ENCODE peak calls at places on chromosomes 11 and 22, in eight cellular contexts. Z is sigmoid colon, D is GM12878, O is stomach, E is SK-N-MC, A is transverse colon, R is prostate gland, H is HCT116. Q is an unnamed sample. For H3K36me3, the result is how much of the 10 kb centered on the place peaks cover.

GRCh38 chr22:45426387-45426786 is 12.9 kb downstream of the RIBC2 start:
- DNase-seq in H (no peak), E (no peak), D (no peak), Z (no peak), R (no peak), O (no peak), A (no peak), Q (peak)

GRCh38 chr11:69368119-69368880 is 74.3 kb downstream of the MYEOV start:
- DNase-seq in O (no peak), R (no peak), A (no peak), Z (peak), H (no peak), E (no peak), D (no peak), Q (no peak)

GRCh38 chr11:103398829-103399228 is 289.6 kb downstream of the DYNC2H1 start:
- DNase-seq in D (no peak), A (no peak), H (no peak), O (no peak), Z (no peak), E (no peak), R (no peak), Q (no peak)

GRCh38 chr11:6695377-6695776 is 12.2 kb upstream of the MRPL17 start:
- DNase-seq in H (no peak), A (no peak), O (no peak), E (no peak), R (no peak), Z (no peak), D (no peak), Q (no peak)

GRCh38 chr11:121665211-121665838 is 212.6 kb upstream of the SORL1-AS1 start:
- DNase-seq in H (no peak), Z (no peak), D (no peak), A (no peak), R (no peak), E (no peak), O (no peak), Q (no peak)

GRCh38 chr22:26671317-26672059 is 14.1 kb downstream of the MIAT start:
- DNase-seq in D (peak), R (peak), A (peak), Z (peak), O (peak), H (no peak), E (no peak), Q (peak)

GRCh38 chr11:106840993-106841392 is 177.3 kb downstream of the GUCY1A2 start:
- DNase-seq in O (no peak), R (no peak), A (no peak), H (no peak), D (no peak), Z (no peak), E (no peak), Q (no peak)

GRCh38 chr11:128448487-128448886 is 138.9 kb downstream of the ETS1 start:
- DNase-seq in Z (no peak), D (no peak), R (no peak), E (no peak), O (peak), A (peak), H (peak), Q (peak)

GRCh38 chr11:12088047-12088481 is 22.3 kb upstream of the MICAL2 start:
- DNase-seq in A (peak), Z (peak), D (no peak), H (no peak), O (no peak), R (peak), E (no peak), Q (peak)

GRCh38 chr11:86743223-86744118 is 56.9 kb upstream of the PRSS23 start:
- DNase-seq in E (no peak), Z (peak), R (no peak), O (peak), D (no peak), A (peak), H (peak), Q (no peak)

GRCh38 chr22:41940853-41941765 is 5.8 kb downstream of the CENPM start:
- DNase-seq in Z (peak), O (peak), H (no peak), R (peak), D (no peak), E (no peak), A (peak), Q (peak)

GRCh38 chr22:38273135-38273761 is 438 bp upstream of the TMEM184B start:
- DNase-seq in D (no peak), A (no peak), Z (no peak), E (no peak), R (no peak), H (no peak), O (no peak), Q (no peak)

GRCh38 chr22:37300551-37301017 is 18.3 kb downstream of the CYTH4 start:
- DNase-seq in R (no peak), D (no peak), H (no peak), Z (no peak), A (no peak), O (no peak), E (no peak), Q (no peak)

GRCh38 chr22:25492950-25493790 is 71.3 kb upstream of the GRK3 start:
- DNase-seq in H (no peak), O (no peak), R (no peak), E (no peak), A (no peak), D (no peak), Z (no peak), Q (no peak)

GRCh38 chr22:21734540-21735197 is 925 bp downstream of the YPEL1 start:
- DNase-seq in H (no peak), D (no peak), A (no peak), Z (no peak), O (no peak), R (no peak), E (no peak), Q (no peak)

GRCh38 chr22:28351585-28351984 is 328.1 kb downstream of the TTC28 start:
- DNase-seq in O (no peak), A (no peak), R (no peak), E (no peak), H (no peak), D (no peak), Z (no peak), Q (no peak)

GRCh38 chr11:69682681-69683326 is 7.7 kb upstream of the LTO1 start:
- DNase-seq in R (no peak), D (no peak), E (no peak), H (no peak), A (no peak), Z (peak), O (no peak), Q (no peak)

GRCh38 chr11:57224537-57224936 is 12.5 kb downstream of the APLNR start:
- DNase-seq in R (no peak), A (no peak), D (no peak), Z (no peak), E (no peak), O (no peak), H (no peak), Q (no peak)

GRCh38 chr11:118117790-118118601 is 31.2 kb upstream of the SMIM35 start:
- DNase-seq in H (no peak), E (no peak), Z (no peak), D (no peak), A (no peak), R (no peak), O (no peak), Q (no peak)

GRCh38 chr22:43828711-43829447 is 16.8 kb upstream of the EFCAB6 start:
- DNase-seq in R (no peak), O (no peak), A (no peak), D (no peak), E (no peak), H (no peak), Z (peak), Q (peak)

GRCh38 chr22:38754247-38755154 is 1.3 kb downstream of the SUN2 start:
- DNase-seq in E (no peak), H (no peak), O (peak), Z (peak), D (no peak), R (peak), A (peak), Q (peak)

GRCh38 chr11:19426719-19427066 is 185.9 kb upstream of the E2F8 start:
- DNase-seq in E (no peak), D (no peak), R (no peak), A (no peak), H (no peak), Z (no peak), O (no peak), Q (no peak)

GRCh38 chr11:83819936-83820549 is 533.9 kb upstream of the CCDC90B start:
- DNase-seq in O (no peak), Z (no peak), A (no peak), E (peak), D (no peak), H (peak), R (peak), Q (no peak)

GRCh38 chr11:26199341-26199740 is 132.6 kb upstream of the ANO3 start:
- DNase-seq in R (no peak), D (no peak), A (no peak), H (no peak), Z (no peak), O (no peak), E (no peak), Q (no peak)

GRCh38 chr11:10878408-10879214 is 20.8 kb upstream of the ZBED5 start:
- DNase-seq in A (no peak), E (no peak), D (peak), H (peak), O (no peak), R (peak), Z (no peak), Q (no peak)

GRCh38 chr11:76626921-76627391 is 43.6 kb downstream of the LRRC32 start:
- DNase-seq in D (peak), O (no peak), R (no peak), Z (peak), E (no peak), A (no peak), H (no peak), Q (no peak)

GRCh38 chr22:33917744-33918406 is 2.4 kb downstream of the LARGE1 start:
- DNase-seq in O (no peak), E (no peak), R (no peak), H (no peak), D (peak), Z (no peak), A (no peak), Q (no peak)
- H3K4me3 ChIP-seq in O (peak), E (no peak), R (no peak), H (no peak), D (peak), Z (peak), A (no peak), Q (no peak)

GRCh38 chr22:17729561-17729960 is 44.7 kb downstream of the BID start:
- DNase-seq in A (no peak), Z (no peak), H (no peak), D (no peak), O (no peak), E (no peak), R (no peak), Q (no peak)

GRCh38 chr22:17728786-17729185 is 45.5 kb downstream of the BID start:
- DNase-seq in A (no peak), R (no peak), H (no peak), O (no peak), E (no peak), Z (no peak), D (no peak), Q (no peak)

GRCh38 chr22:17734197-17734596 is 40.1 kb downstream of the BID start:
- DNase-seq in D (peak), O (no peak), E (no peak), Z (no peak), H (no peak), R (no peak), A (no peak), Q (no peak)

GRCh38 chr22:17733484-17733883 is 40.8 kb downstream of the BID start:
- DNase-seq in E (no peak), A (no peak), R (no peak), O (no peak), D (no peak), H (no peak), Z (peak), Q (no peak)

DNA sequence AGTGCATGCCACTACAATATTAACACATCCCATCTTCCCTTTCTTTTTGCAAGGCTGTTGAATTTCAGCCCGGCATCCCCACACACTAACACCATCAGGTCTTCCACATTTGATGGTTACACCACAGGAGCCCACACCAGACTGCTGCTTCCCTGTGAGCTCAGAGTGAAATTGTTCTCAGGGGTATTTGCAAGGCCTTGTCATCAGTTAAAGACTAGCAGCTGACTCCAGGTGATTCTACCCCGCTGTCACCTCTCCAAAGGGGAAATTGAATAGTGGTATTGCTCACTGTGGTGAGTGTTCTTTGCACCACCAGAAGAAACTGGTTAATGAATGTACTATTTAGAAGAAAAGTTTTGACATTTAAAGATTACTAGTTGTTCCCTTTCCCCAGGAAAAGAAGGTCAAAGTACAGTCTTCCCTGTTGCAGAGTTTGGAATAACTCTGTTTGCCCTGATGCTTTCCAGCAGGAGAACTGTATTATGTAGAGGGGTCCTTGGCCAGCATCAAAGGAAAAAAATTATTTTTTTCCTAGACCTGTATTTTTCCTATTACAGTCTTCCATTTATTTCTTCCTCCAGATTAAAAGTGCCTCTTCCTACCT is 41.9 kb downstream of the BID start:
- DNase-seq in R (no peak), H (no peak), E (no peak), O (no peak), Z (no peak), D (no peak), A (no peak), Q (no peak)
- H3K36me3 ChIP-seq in R (under half), H (under half), E (half or more), O (half or more), Z (under half), D (under half), A (under half), Q (under half)

GRCh38 chr11:2135018-2135569 is 4.1 kb downstream of the IGF2 start:
- DNase-seq in E (no peak), R (no peak), D (no peak), O (no peak), Z (no peak), H (no peak), A (no peak), Q (no peak)
- TF ChIP-seq POLR2AphosphoS5 in E (no peak), R (no peak), D (no peak), O (no peak), Z (no peak), H (no peak), A (no peak), Q (no peak)

DNA sequence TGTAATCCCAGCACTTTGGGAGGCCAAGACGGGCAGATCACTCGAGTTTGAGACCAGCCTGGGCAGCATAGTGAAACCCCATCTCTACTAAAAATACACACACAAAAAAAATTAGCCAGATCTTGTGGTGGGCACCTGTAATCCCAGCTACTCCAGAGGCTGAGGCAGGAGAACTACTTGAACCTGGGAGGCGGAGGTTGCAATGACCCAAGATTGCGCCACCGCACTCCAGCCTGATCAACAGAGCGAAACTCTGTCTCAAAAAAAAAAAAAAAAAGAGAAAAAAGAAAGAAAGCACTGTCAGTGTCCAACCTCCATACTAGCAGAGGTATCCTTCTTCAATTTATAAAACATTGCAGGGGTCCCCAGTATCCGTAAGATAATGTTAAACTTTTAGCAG is 17.8 kb downstream of the RAB6A start:
- DNase-seq in O (no peak), H (no peak), A (no peak), R (no peak), D (no peak), E (no peak), Z (no peak), Q (no peak)
- H3K4me3 ChIP-seq in O (no peak), H (no peak), A (no peak), R (no peak), D (no peak), E (no peak), Z (no peak), Q (no peak)